ENCODE peak calls at places on chromosomes 3 and 15, in four cellular contexts. One of them, this sample, is unnamed.
A peak's percentile ranks its signal among the peaks of the same experiment; 100 is the strongest.

GRCh38 chr3:73718326-73719110 is 93.8 kb upstream of the PDZRN3 start:
- DNase-seq in tibial artery: no peak
- DNase-seq in endothelial cell: no peak
- DNase-seq in omental fat pad: no peak
- DNase-seq in this sample: no peak

GRCh38 chr3:113231827-113232253 is 20.5 kb downstream of the BOC start:
- DNase-seq in omental fat pad: no peak
- DNase-seq in endothelial cell: no peak
- DNase-seq in tibial artery: no peak
- DNase-seq in this sample: no peak

GRCh38 chr3:127710473-127710941 is 37.8 kb downstream of the ABTB1 start:
- DNase-seq in omental fat pad: no peak
- DNase-seq in tibial artery: peak; percentile 65
- DNase-seq in endothelial cell: no peak
- DNase-seq in this sample: no peak

GRCh38 chr15:94229591-94230365 is 1.6 kb upstream of the MCTP2 start:
- DNase-seq in tibial artery: no peak
- DNase-seq in endothelial cell: no peak
- DNase-seq in omental fat pad: no peak
- DNase-seq in this sample: peak; percentile 80

GRCh38 chr3:10122724-10123123 is 7.2 kb downstream of the BRK1 start:
- DNase-seq in endothelial cell: no peak
- DNase-seq in omental fat pad: no peak
- DNase-seq in tibial artery: no peak
- DNase-seq in this sample: no peak

GRCh38 chr15:82790321-82790720 is 15.5 kb downstream of the FSD2 start:
- DNase-seq in omental fat pad: no peak
- DNase-seq in endothelial cell: no peak
- DNase-seq in tibial artery: no peak
- DNase-seq in this sample: no peak

GRCh38 chr3:174945951-174946350 is 86.8 kb downstream of the NAALADL2 start:
- DNase-seq in tibial artery: no peak
- DNase-seq in endothelial cell: no peak
- DNase-seq in omental fat pad: no peak
- DNase-seq in this sample: no peak

GRCh38 chr3:14606663-14607339 is 44.8 kb upstream of the CCDC174 start:
- DNase-seq in endothelial cell: no peak
- DNase-seq in omental fat pad: no peak
- DNase-seq in tibial artery: peak; percentile 19
- DNase-seq in this sample: no peak

GRCh38 chr3:157074490-157074889 is 85.5 kb downstream of the CCNL1 start:
- DNase-seq in omental fat pad: no peak
- DNase-seq in endothelial cell: no peak
- DNase-seq in tibial artery: no peak
- DNase-seq in this sample: no peak

GRCh38 chr15:69305204-69305931 is 6.7 kb downstream of the PAQR5 start:
- DNase-seq in endothelial cell: no peak
- DNase-seq in omental fat pad: no peak
- DNase-seq in tibial artery: no peak
- DNase-seq in this sample: no peak

GRCh38 chr3:119343719-119344118 is 49.5 kb downstream of the ARHGAP31 start:
- DNase-seq in endothelial cell: no peak
- DNase-seq in omental fat pad: no peak
- DNase-seq in tibial artery: no peak
- DNase-seq in this sample: no peak

GRCh38 chr3:35338186-35338585 is 301.1 kb upstream of the ARPP21 start:
- DNase-seq in tibial artery: no peak
- DNase-seq in endothelial cell: no peak
- DNase-seq in omental fat pad: no peak
- DNase-seq in this sample: no peak

GRCh38 chr3:149653564-149653963 is 4.3 kb downstream of the WWTR1 start:
- DNase-seq in omental fat pad: no peak
- DNase-seq in endothelial cell: no peak
- DNase-seq in tibial artery: no peak
- DNase-seq in this sample: no peak

GRCh38 chr3:149473314-149473990 is 1.0 kb upstream of the TM4SF4 start:
- DNase-seq in tibial artery: peak; percentile 90
- DNase-seq in endothelial cell: no peak
- DNase-seq in omental fat pad: peak; percentile 38
- DNase-seq in this sample: no peak

GRCh38 chr15:42128476-42128875 is 28.0 kb downstream of the PLA2G4F start:
- DNase-seq in endothelial cell: no peak
- DNase-seq in omental fat pad: no peak
- DNase-seq in tibial artery: no peak
- DNase-seq in this sample: no peak

GRCh38 chr3:184540777-184541681 is 20.6 kb upstream of the EPHB3 start:
- DNase-seq in endothelial cell: peak; percentile 79
- DNase-seq in omental fat pad: peak; percentile 79
- DNase-seq in tibial artery: no peak
- DNase-seq in this sample: peak; percentile 88

GRCh38 chr15:50046159-50046558 is 72.9 kb downstream of the ATP8B4 start:
- DNase-seq in tibial artery: no peak
- DNase-seq in omental fat pad: no peak
- DNase-seq in endothelial cell: no peak
- DNase-seq in this sample: no peak

GRCh38 chr3:72398781-72399180 is 449.5 kb downstream of the SHQ1 start:
- DNase-seq in endothelial cell: no peak
- DNase-seq in omental fat pad: no peak
- DNase-seq in tibial artery: no peak
- DNase-seq in this sample: no peak

GRCh38 chr3:72393455-72393854 is 454.8 kb downstream of the SHQ1 start:
- DNase-seq in tibial artery: no peak
- DNase-seq in endothelial cell: no peak
- DNase-seq in omental fat pad: no peak
- DNase-seq in this sample: no peak

GRCh38 chr3:72395654-72396415 is 452.4 kb downstream of the SHQ1 start:
- DNase-seq in tibial artery: no peak
- DNase-seq in omental fat pad: no peak
- DNase-seq in endothelial cell: no peak
- DNase-seq in this sample: no peak

GRCh38 chr3:72397586-72397985 is 450.7 kb downstream of the SHQ1 start:
- DNase-seq in endothelial cell: no peak
- DNase-seq in tibial artery: no peak
- DNase-seq in omental fat pad: no peak
- DNase-seq in this sample: no peak

DNA sequence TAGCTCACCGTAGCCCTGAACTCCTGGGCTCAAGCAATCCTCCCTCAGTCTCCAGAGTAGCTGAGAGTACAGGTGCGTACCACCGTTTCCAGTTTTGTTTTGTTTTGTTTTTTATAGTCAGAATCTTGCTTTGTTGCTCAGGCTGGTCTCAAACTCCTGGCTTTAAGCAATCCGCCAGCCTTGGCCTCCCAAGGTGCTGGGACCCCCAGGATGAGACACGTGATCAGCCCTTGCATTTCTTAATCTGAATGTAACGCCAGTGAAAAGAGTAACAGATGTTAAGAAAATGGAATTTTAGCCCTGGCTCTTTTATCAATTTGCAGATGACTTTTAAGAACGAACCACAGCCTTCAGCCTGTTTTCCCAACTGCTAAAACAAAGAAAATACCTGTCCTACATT is 451.3 kb downstream of the SHQ1 start:
- DNase-seq in endothelial cell: no peak
- DNase-seq in tibial artery: no peak
- DNase-seq in omental fat pad: no peak
- DNase-seq in this sample: no peak
- TF ChIP-seq CTCF in endothelial cell: no peak
- TF ChIP-seq CTCF in tibial artery: no peak
- TF ChIP-seq CTCF in omental fat pad: no peak
- TF ChIP-seq CTCF in this sample: no peak

GRCh38 chr3:12816521-12817340 is 20.3 kb downstream of the CAND2 start:
- DNase-seq in endothelial cell: no peak
- DNase-seq in omental fat pad: no peak
- DNase-seq in tibial artery: no peak
- DNase-seq in this sample: no peak
- TF ChIP-seq CTCF in endothelial cell: no peak
- TF ChIP-seq CTCF in omental fat pad: no peak
- TF ChIP-seq CTCF in tibial artery: no peak
- TF ChIP-seq CTCF in this sample: no peak

DNA sequence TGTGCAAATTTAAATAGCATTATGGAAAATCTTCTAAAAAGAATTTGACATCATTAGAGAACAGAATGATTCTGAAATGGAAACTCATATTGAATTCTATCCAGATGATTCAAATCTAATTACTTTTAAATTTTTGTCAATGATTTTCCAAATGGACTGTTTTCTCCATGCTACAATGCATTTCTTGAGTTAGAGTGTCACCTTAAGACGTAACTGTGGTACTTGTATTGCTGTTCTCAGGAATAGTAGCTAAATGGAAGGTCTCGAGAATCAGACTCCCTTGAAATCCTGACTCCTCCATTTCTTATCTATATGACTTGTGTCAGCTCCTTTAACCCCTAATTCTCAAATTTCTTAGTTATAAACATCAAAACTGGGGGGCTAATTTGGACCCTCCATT is 102.3 kb downstream of the P2RY1 start:
- DNase-seq in endothelial cell: no peak
- DNase-seq in tibial artery: no peak
- DNase-seq in omental fat pad: no peak
- DNase-seq in this sample: no peak
- TF ChIP-seq CTCF in endothelial cell: no peak
- TF ChIP-seq CTCF in tibial artery: no peak
- TF ChIP-seq CTCF in omental fat pad: no peak
- TF ChIP-seq CTCF in this sample: no peak

GRCh38 chr3:57960174-57960505 is 48.1 kb upstream of the FLNB start:
- DNase-seq in tibial artery: no peak
- DNase-seq in omental fat pad: no peak
- DNase-seq in endothelial cell: no peak
- DNase-seq in this sample: no peak

GRCh38 chr3:57961177-57961827 is 46.9 kb upstream of the FLNB start:
- DNase-seq in omental fat pad: no peak
- DNase-seq in endothelial cell: no peak
- DNase-seq in tibial artery: no peak
- DNase-seq in this sample: no peak

GRCh38 chr3:57962448-57962834 is 45.8 kb upstream of the FLNB start:
- DNase-seq in tibial artery: no peak
- DNase-seq in omental fat pad: no peak
- DNase-seq in endothelial cell: no peak
- DNase-seq in this sample: no peak

GRCh38 chr3:57963811-57964346 is 44.3 kb upstream of the FLNB start:
- DNase-seq in tibial artery: no peak
- DNase-seq in endothelial cell: no peak
- DNase-seq in omental fat pad: no peak
- DNase-seq in this sample: no peak

GRCh38 chr3:57961828-57962447 is 46.3 kb upstream of the FLNB start:
- DNase-seq in omental fat pad: no peak
- DNase-seq in tibial artery: no peak
- DNase-seq in endothelial cell: no peak
- DNase-seq in this sample: no peak
- TF ChIP-seq CTCF in omental fat pad: no peak
- TF ChIP-seq CTCF in tibial artery: no peak
- TF ChIP-seq CTCF in endothelial cell: peak; percentile 26
- TF ChIP-seq CTCF in this sample: peak; percentile 44

GRCh38 chr3:44883213-44883955 is 9.0 kb downstream of the TGM4 start:
- DNase-seq in omental fat pad: no peak
- DNase-seq in tibial artery: no peak
- DNase-seq in endothelial cell: no peak
- DNase-seq in this sample: no peak
- TF ChIP-seq CTCF in omental fat pad: no peak
- TF ChIP-seq CTCF in tibial artery: no peak
- TF ChIP-seq CTCF in endothelial cell: no peak
- TF ChIP-seq CTCF in this sample: no peak

GRCh38 chr3:71245052-71245488 is 338.5 kb downstream of the FOXP1 start:
- DNase-seq in omental fat pad: no peak
- DNase-seq in endothelial cell: no peak
- DNase-seq in tibial artery: no peak
- DNase-seq in this sample: no peak

GRCh38 chr3:71247948-71248315 is 335.6 kb downstream of the FOXP1 start:
- DNase-seq in tibial artery: no peak
- DNase-seq in endothelial cell: no peak
- DNase-seq in omental fat pad: no peak
- DNase-seq in this sample: no peak

GRCh38 chr3:71250026-71250425 is 333.5 kb downstream of the FOXP1 start:
- DNase-seq in endothelial cell: no peak
- DNase-seq in omental fat pad: no peak
- DNase-seq in tibial artery: no peak
- DNase-seq in this sample: no peak

GRCh38 chr3:71245971-71246860 is 337.3 kb downstream of the FOXP1 start:
- DNase-seq in omental fat pad: no peak
- DNase-seq in tibial artery: no peak
- DNase-seq in endothelial cell: no peak
- DNase-seq in this sample: peak; percentile 58

DNA sequence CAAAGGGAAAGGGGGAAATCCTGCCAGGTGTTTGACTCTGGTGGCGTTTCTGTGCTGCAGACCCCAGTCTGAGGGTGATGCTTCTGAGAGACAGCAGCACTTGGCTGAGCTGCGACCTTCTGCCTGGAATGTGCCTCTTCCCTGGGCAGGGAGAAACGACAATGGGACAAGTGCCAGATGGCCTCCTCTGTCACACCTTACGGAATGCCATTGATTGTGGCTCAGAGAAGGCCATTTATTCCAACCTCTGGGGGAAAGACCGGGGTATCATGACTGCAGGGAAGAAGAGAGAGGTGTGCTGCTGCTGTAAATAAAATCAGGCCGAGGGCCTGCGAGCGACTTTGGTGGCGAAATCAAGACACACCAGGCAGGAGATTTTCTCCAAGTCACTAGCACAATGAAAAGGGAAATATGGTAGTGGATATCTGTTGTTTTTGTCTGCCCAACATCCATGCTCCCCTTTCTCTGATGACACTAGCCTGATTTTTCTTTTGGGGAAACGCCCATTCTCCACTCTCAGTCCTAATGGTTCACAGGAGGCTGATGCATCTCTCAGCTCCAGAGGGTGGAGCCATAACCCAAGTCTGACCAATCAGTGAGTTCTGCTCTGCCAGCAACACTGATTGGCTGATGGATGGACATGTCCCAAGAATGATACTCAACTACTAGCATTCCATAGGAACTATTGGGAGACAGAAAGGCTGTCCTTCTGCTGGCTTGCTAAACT is 336.1 kb downstream of the FOXP1 start:
- DNase-seq in tibial artery: no peak
- DNase-seq in omental fat pad: no peak
- DNase-seq in endothelial cell: no peak
- DNase-seq in this sample: no peak
- TF ChIP-seq CTCF in tibial artery: no peak
- TF ChIP-seq CTCF in omental fat pad: no peak
- TF ChIP-seq CTCF in endothelial cell: no peak
- TF ChIP-seq CTCF in this sample: no peak

DNA sequence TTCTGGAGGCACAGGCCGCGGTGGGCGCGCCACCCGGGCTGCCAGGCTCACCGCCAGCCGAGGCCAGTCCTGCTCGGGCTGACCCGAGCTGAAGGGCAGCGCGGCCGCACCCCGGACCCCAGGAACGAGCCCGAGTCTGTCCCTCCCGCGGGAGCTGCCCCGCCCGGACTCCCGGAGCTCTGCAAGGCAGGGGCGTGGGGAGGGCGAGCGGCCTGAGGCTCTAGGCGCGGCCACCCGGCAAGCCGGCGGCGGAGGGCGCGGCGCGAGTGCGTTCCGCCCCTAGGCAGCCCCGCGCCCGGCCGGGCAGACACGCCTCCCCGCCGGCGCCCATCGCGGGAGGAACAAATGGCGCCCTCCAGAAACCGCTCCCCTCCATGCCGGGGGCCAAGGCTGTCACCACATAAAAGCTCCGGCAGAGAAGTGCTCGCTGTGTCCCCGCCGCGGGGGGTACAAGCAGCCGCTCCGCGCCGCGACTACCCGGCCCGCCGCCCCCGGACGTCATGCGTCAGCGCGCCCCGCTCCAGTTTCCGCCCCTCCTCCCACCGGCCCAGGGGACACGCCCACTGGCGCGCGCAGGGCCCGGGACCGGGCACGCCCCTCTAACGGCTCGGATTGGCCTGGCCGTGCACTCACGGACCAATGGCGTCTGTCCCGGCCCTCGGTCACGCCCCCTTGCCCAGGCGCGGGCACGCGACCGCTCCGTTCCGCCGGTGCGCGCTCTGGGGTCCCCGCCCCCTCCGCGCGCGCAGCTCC is 483 bp upstream of the KLF13 start:
- DNase-seq in omental fat pad: peak; percentile 89
- DNase-seq in endothelial cell: peak; percentile 99
- DNase-seq in tibial artery: peak; percentile 99
- DNase-seq in this sample: peak; percentile 99
- TF ChIP-seq CTCF in omental fat pad: no peak
- TF ChIP-seq CTCF in endothelial cell: no peak
- TF ChIP-seq CTCF in tibial artery: no peak
- TF ChIP-seq CTCF in this sample: no peak